ENCODE peak calls at places on chromosome 10, in six cellular contexts. O, I, A, M, G and H are unnamed samples. For H3K9me3, the result is how much of the 10 kb centered on the place peaks cover.

GRCh38 chr10:78342787-78343186 is 309.1 kb downstream of the RPS24 start:
- DNase-seq in O (peak), I (no peak), A (peak), M (no peak), G (no peak), H (no peak)

GRCh38 chr10:35942052-35942451 is 300.0 kb upstream of the FZD8 start:
- DNase-seq in O (no peak), I (no peak), A (no peak), M (no peak), G (no peak), H (no peak)

GRCh38 chr10:21078410-21079329 is 181.6 kb upstream of the NEBL start:
- DNase-seq in O (peak), I (peak), A (peak), M (peak), G (peak), H (no peak)

GRCh38 chr10:62861507-62861906 is 45.3 kb upstream of the EGR2 start:
- DNase-seq in O (no peak), I (no peak), A (no peak), M (no peak), G (no peak), H (no peak)

GRCh38 chr10:13949844-13950542 is 363.2 kb downstream of the PRPF18 start:
- DNase-seq in O (no peak), I (no peak), A (no peak), M (no peak), G (no peak), H (no peak)

GRCh38 chr10:56911906-56912480 is 550.9 kb upstream of the ZWINT start:
- DNase-seq in O (peak), I (no peak), A (no peak), M (no peak), G (no peak), H (no peak)

GRCh38 chr10:132793213-132793612 is 7.3 kb upstream of the NKX6-2 start:
- DNase-seq in O (no peak), I (no peak), A (no peak), M (no peak), G (no peak), H (no peak)

GRCh38 chr10:75773139-75773801 is 341.8 kb downstream of the LRMDA start:
- DNase-seq in O (no peak), I (peak), A (no peak), M (no peak), G (no peak), H (no peak)

GRCh38 chr10:4183761-4184261 is 398.8 kb upstream of the KLF6 start:
- DNase-seq in O (no peak), I (no peak), A (no peak), M (no peak), G (no peak), H (no peak)

GRCh38 chr10:69861251-69862240 is 59.8 kb downstream of the COL13A1 start:
- DNase-seq in O (no peak), I (peak), A (no peak), M (no peak), G (no peak), H (no peak)

GRCh38 chr10:103894454-103894853 is 23.5 kb downstream of the STN1 start:
- DNase-seq in O (no peak), I (no peak), A (no peak), M (no peak), G (no peak), H (no peak)

GRCh38 chr10:112951349-112952281 is 1.6 kb downstream of the TCF7L2 start:
- DNase-seq in O (peak), I (peak), A (peak), M (peak), G (peak), H (no peak)
- TF ChIP-seq POLR2A in O (peak), I (no peak), A (no peak), M (peak), G (no peak), H (no peak)

DNA sequence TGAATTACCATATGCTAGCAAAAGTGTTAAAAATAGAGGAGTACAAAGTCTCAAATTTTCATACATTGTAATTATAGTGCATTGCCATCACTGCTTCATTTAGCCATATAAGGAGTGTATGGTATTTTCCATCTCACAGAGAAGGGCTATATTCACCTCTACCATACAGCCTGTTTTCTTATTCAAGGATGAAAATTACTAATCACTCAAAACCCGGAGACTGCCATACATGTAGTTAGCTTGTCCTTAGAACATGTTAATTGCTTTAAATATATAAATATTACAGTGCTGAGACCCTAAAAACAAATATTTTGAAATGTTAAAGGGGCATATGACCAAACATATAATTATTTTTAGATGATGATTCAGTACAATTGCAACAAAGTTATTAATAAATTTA is 49.4 kb downstream of the CPEB3 start:
- DNase-seq in O (no peak), I (no peak), A (no peak), M (no peak), G (no peak), H (no peak)
- H3K4me3 ChIP-seq in O (peak), I (peak), A (no peak), M (peak), G (peak), H (no peak)

DNA sequence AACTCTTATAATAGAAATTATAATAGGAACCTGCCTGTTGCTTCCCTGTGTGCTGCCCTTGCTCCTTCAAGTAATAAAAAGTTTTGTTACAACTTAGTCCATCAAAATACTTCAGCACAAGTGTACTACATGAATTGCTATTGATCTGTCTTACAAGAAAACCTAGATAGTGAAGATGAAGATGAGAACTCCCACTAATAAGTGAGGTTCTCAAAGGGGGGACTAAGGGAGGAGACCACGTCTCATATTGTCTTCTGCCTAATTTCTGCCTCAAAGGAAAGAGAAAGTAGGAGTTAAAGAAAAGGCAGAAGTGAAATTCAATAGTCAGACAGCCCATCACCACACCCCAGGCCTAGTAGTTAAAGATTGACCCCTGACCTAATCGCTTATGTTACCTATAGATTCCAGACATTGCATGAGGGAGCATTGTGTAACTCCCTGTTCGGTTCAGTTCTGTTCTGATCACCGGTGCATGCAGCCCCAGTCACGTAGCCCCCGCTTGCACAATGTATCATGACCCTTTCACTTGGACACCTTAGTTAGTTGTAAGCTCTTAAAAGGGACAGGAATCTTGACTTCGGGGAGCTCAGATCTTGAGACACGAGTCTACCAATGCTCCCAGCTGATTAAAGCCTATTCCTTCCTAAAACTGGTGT is 18.2 kb upstream of the CHST3 start:
- DNase-seq in O (no peak), I (no peak), A (no peak), M (no peak), G (no peak), H (no peak)
- H3K9me3 ChIP-seq in O (under half), I (under half), A (under half), M (under half), G (half or more), H (under half)

GRCh38 chr10:44042926-44043602 is 341.8 kb downstream of the CXCL12 start:
- DNase-seq in O (no peak), I (no peak), A (no peak), M (no peak), G (no peak), H (no peak)
- TF ChIP-seq POLR2A in O (no peak), I (no peak), A (no peak), M (no peak), G (no peak), H (no peak)

GRCh38 chr10:128914681-128915080 is 552.4 kb upstream of the MGMT start:
- DNase-seq in O (no peak), I (no peak), A (peak), M (no peak), G (no peak), H (no peak)
- H3K4me3 ChIP-seq in O (no peak), I (no peak), A (no peak), M (no peak), G (no peak), H (no peak)

GRCh38 chr10:42488416-42488815 is 150.0 kb downstream of the ZNF33B start:
- DNase-seq in O (no peak), I (no peak), A (no peak), M (no peak), G (no peak), H (no peak)

GRCh38 chr10:42491001-42491592 is 147.3 kb downstream of the ZNF33B start:
- DNase-seq in O (no peak), I (no peak), A (no peak), M (no peak), G (no peak), H (no peak)

GRCh38 chr10:42490368-42490767 is 148.0 kb downstream of the ZNF33B start:
- DNase-seq in O (no peak), I (no peak), A (no peak), M (no peak), G (no peak), H (no peak)

DNA sequence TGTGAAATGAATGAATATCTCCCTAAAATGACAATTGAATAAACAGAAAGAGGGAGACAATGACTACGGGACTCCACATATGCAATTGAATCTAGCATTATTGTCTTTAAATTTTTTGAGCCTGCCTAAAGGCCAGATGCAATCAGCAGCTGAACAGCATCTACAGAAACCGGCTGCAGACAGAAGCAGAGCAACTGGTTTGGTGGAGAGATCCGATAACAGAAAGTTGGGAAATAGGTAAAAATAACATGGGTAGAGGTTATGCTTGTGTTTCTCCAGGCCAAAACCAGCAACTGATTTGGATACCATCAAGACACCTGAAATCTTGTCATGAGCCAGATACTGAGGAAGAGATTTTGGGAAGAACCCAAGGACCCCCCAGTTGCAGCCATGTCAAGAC is 146.6 kb downstream of the ZNF33B start:
- DNase-seq in O (no peak), I (no peak), A (no peak), M (no peak), G (no peak), H (no peak)
- H3K9me3 ChIP-seq in O (under half), I (under half), A (under half), M (under half), G (under half), H (under half)

GRCh38 chr10:26739087-26739631 is 41.7 kb downstream of the PDSS1 start:
- DNase-seq in O (no peak), I (no peak), A (no peak), M (no peak), G (no peak), H (no peak)

GRCh38 chr10:26738354-26738753 is 40.9 kb downstream of the PDSS1 start:
- DNase-seq in O (no peak), I (no peak), A (no peak), M (no peak), G (no peak), H (no peak)

GRCh38 chr10:26733750-26734568 is 36.5 kb downstream of the PDSS1 start:
- DNase-seq in O (no peak), I (no peak), A (no peak), M (peak), G (peak), H (peak)

GRCh38 chr10:26737730-26738129 is 40.2 kb downstream of the PDSS1 start:
- DNase-seq in O (peak), I (no peak), A (no peak), M (no peak), G (no peak), H (no peak)

DNA sequence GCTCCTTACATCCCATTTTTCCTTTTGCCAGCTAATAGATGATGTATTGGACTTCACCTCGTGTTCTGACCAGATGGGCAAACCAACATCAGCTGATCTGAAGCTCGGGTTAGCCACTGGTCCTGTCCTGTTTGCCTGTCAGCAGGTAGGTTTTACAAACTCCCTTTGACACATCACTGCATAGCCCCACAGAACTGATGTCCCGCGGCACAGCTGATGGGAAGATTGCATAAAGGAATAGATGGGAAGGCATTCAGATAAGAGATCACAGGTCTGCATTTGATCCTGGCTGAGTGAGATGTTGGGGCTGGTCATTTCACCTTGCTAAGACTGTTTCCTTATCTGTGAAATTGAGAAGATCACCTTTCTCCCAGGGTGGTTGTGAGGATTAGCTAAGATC is 37.9 kb downstream of the PDSS1 start:
- DNase-seq in O (no peak), I (no peak), A (no peak), M (no peak), G (no peak), H (no peak)
- TF ChIP-seq POLR2A in O (no peak), I (no peak), A (no peak), M (no peak), G (no peak), H (no peak)